ENCODE peak calls at places on chromosomes 6 and 20, in six cellular contexts. One of them, this sample, is unnamed.

GRCh38 chr20:49219924-49220831 is 962 bp downstream of the DDX27 start:
- DNase-seq in fibroblast of gingiva: no peak
- DNase-seq in activated T-cell treated with anti-CD3 and anti-CD28 coated beads for 1 hour: no peak
- DNase-seq in NCI-H1092 treated with DMSO at 0.1 percent for 48 hours: no peak
- DNase-seq in AG08396: no peak
- DNase-seq in astrocyte of the spinal cord: no peak
- DNase-seq in this sample: no peak

GRCh38 chr20:59146801-59147118 is 16.9 kb upstream of the ZNF831 start:
- DNase-seq in fibroblast of gingiva: no peak
- DNase-seq in activated T-cell treated with anti-CD3 and anti-CD28 coated beads for 1 hour: no peak
- DNase-seq in NCI-H1092 treated with DMSO at 0.1 percent for 48 hours: no peak
- DNase-seq in AG08396: no peak
- DNase-seq in astrocyte of the spinal cord: no peak
- DNase-seq in this sample: no peak

GRCh38 chr6:105560611-105561066 is 157.8 kb upstream of the PREP start:
- DNase-seq in fibroblast of gingiva: peak
- DNase-seq in activated T-cell treated with anti-CD3 and anti-CD28 coated beads for 1 hour: no peak
- DNase-seq in NCI-H1092 treated with DMSO at 0.1 percent for 48 hours: no peak
- DNase-seq in AG08396: peak
- DNase-seq in astrocyte of the spinal cord: peak
- DNase-seq in this sample: no peak

GRCh38 chr6:35611235-35611634 is 77.5 kb downstream of the FKBP5 start:
- DNase-seq in fibroblast of gingiva: peak
- DNase-seq in activated T-cell treated with anti-CD3 and anti-CD28 coated beads for 1 hour: no peak
- DNase-seq in NCI-H1092 treated with DMSO at 0.1 percent for 48 hours: no peak
- DNase-seq in AG08396: peak
- DNase-seq in astrocyte of the spinal cord: peak
- DNase-seq in this sample: peak

GRCh38 chr6:104123227-104123626 is 736.5 kb downstream of the HACE1 start:
- DNase-seq in fibroblast of gingiva: no peak
- DNase-seq in activated T-cell treated with anti-CD3 and anti-CD28 coated beads for 1 hour: no peak
- DNase-seq in NCI-H1092 treated with DMSO at 0.1 percent for 48 hours: no peak
- DNase-seq in AG08396: no peak
- DNase-seq in astrocyte of the spinal cord: no peak
- DNase-seq in this sample: peak

GRCh38 chr6:11364971-11365397 is 132.5 kb upstream of the NEDD9 start:
- DNase-seq in fibroblast of gingiva: no peak
- DNase-seq in activated T-cell treated with anti-CD3 and anti-CD28 coated beads for 1 hour: no peak
- DNase-seq in NCI-H1092 treated with DMSO at 0.1 percent for 48 hours: no peak
- DNase-seq in AG08396: no peak
- DNase-seq in astrocyte of the spinal cord: peak
- DNase-seq in this sample: no peak

GRCh38 chr6:136344420-136344819 is 54.8 kb upstream of the BCLAF1 start:
- DNase-seq in fibroblast of gingiva: peak
- DNase-seq in activated T-cell treated with anti-CD3 and anti-CD28 coated beads for 1 hour: no peak
- DNase-seq in NCI-H1092 treated with DMSO at 0.1 percent for 48 hours: no peak
- DNase-seq in AG08396: no peak
- DNase-seq in astrocyte of the spinal cord: peak
- DNase-seq in this sample: peak

GRCh38 chr6:11251553-11252358 is 19.3 kb upstream of the NEDD9 start:
- DNase-seq in fibroblast of gingiva: peak
- DNase-seq in activated T-cell treated with anti-CD3 and anti-CD28 coated beads for 1 hour: no peak
- DNase-seq in NCI-H1092 treated with DMSO at 0.1 percent for 48 hours: no peak
- DNase-seq in AG08396: peak
- DNase-seq in astrocyte of the spinal cord: peak
- DNase-seq in this sample: no peak

GRCh38 chr6:27866370-27867050 is 45.7 kb downstream of the OR2B2 start:
- DNase-seq in fibroblast of gingiva: peak
- DNase-seq in activated T-cell treated with anti-CD3 and anti-CD28 coated beads for 1 hour: no peak
- DNase-seq in NCI-H1092 treated with DMSO at 0.1 percent for 48 hours: peak
- DNase-seq in AG08396: peak
- DNase-seq in astrocyte of the spinal cord: peak
- DNase-seq in this sample: no peak

GRCh38 chr6:14059791-14060436 is 57.7 kb upstream of the CD83 start:
- DNase-seq in fibroblast of gingiva: no peak
- DNase-seq in activated T-cell treated with anti-CD3 and anti-CD28 coated beads for 1 hour: no peak
- DNase-seq in NCI-H1092 treated with DMSO at 0.1 percent for 48 hours: peak
- DNase-seq in AG08396: peak
- DNase-seq in astrocyte of the spinal cord: no peak
- DNase-seq in this sample: no peak

GRCh38 chr20:50142812-50143211 is 10.7 kb downstream of the PEDS1 start:
- DNase-seq in fibroblast of gingiva: no peak
- DNase-seq in activated T-cell treated with anti-CD3 and anti-CD28 coated beads for 1 hour: no peak
- DNase-seq in NCI-H1092 treated with DMSO at 0.1 percent for 48 hours: no peak
- DNase-seq in AG08396: no peak
- DNase-seq in astrocyte of the spinal cord: no peak
- DNase-seq in this sample: no peak

GRCh38 chr6:30207619-30208295 is 5.4 kb downstream of the TRIM26 start:
- DNase-seq in fibroblast of gingiva: no peak
- DNase-seq in activated T-cell treated with anti-CD3 and anti-CD28 coated beads for 1 hour: no peak
- DNase-seq in NCI-H1092 treated with DMSO at 0.1 percent for 48 hours: no peak
- DNase-seq in AG08396: no peak
- DNase-seq in astrocyte of the spinal cord: no peak
- DNase-seq in this sample: no peak

GRCh38 chr20:36542019-36542488 is 735 bp downstream of the MYL9 start:
- DNase-seq in fibroblast of gingiva: peak
- DNase-seq in activated T-cell treated with anti-CD3 and anti-CD28 coated beads for 1 hour: no peak
- DNase-seq in NCI-H1092 treated with DMSO at 0.1 percent for 48 hours: no peak
- DNase-seq in AG08396: peak
- DNase-seq in astrocyte of the spinal cord: no peak
- DNase-seq in this sample: no peak

GRCh38 chr6:147621280-147621679 is 112.8 kb downstream of the SAMD5 start:
- DNase-seq in fibroblast of gingiva: peak
- DNase-seq in activated T-cell treated with anti-CD3 and anti-CD28 coated beads for 1 hour: no peak
- DNase-seq in NCI-H1092 treated with DMSO at 0.1 percent for 48 hours: no peak
- DNase-seq in AG08396: peak
- DNase-seq in astrocyte of the spinal cord: peak
- DNase-seq in this sample: no peak

GRCh38 chr20:25063981-25064380 is 6.0 kb upstream of the ACSS1 start:
- DNase-seq in fibroblast of gingiva: no peak
- DNase-seq in activated T-cell treated with anti-CD3 and anti-CD28 coated beads for 1 hour: no peak
- DNase-seq in NCI-H1092 treated with DMSO at 0.1 percent for 48 hours: no peak
- DNase-seq in AG08396: no peak
- DNase-seq in astrocyte of the spinal cord: no peak
- DNase-seq in this sample: no peak

This sample was measured in astrocyte of the cerebellum.